ENCODE peak calls at places on chromosome 18, in nine cellular contexts. F is fibroblast of villous mesenchyme, Q is B cell, T is GM13977, U is dorsolateral prefrontal cortex, L is epithelial cell of esophagus, O is IMR-90, B is Calu3, A is left ventricle myocardium inferior. E is an unnamed sample.

GRCh38 chr18:77065221-77065981 is 67.2 kb downstream of the MBP start:
- DNase-seq in B (peak), L (peak), Q (peak), A (peak), F (peak), O (peak), U (no peak), T (no peak), E (no peak)

GRCh38 chr18:59268127-59268721 is 5.0 kb downstream of the RAX start:
- DNase-seq in O (no peak), F (no peak), A (no peak), B (no peak), T (peak), L (no peak), U (no peak), Q (no peak), E (no peak)

GRCh38 chr18:78561757-78562445 is 417.7 kb upstream of the SALL3 start:
- DNase-seq in Q (no peak), B (no peak), F (no peak), O (no peak), U (peak), A (no peak), L (no peak), T (no peak), E (no peak)

GRCh38 chr18:59696311-59697235 is 650 bp downstream of the CCBE1 start:
- DNase-seq in L (peak), T (no peak), A (peak), B (no peak), O (peak), U (no peak), Q (no peak), F (peak), E (peak)

GRCh38 chr18:34153711-34154110 is 71.0 kb downstream of the NOL4 start:
- DNase-seq in Q (no peak), L (no peak), F (peak), O (peak), B (peak), U (no peak), T (no peak), A (no peak), E (no peak)

GRCh38 chr18:26304511-26304910 is 78.3 kb downstream of the TAF4B start:
- DNase-seq in F (no peak), O (no peak), L (peak), A (no peak), T (no peak), U (no peak), Q (no peak), B (no peak), E (no peak)

GRCh38 chr18:34864836-34865497 is 154.9 kb downstream of the DTNA start:
- DNase-seq in F (no peak), Q (no peak), A (no peak), T (no peak), B (no peak), L (no peak), O (no peak), U (no peak), E (no peak)

GRCh38 chr18:49819768-49820662 is 6.7 kb upstream of the ACAA2 start:
- DNase-seq in Q (no peak), T (no peak), L (no peak), O (no peak), A (no peak), F (peak), U (no peak), B (no peak), E (no peak)

GRCh38 chr18:22694954-22695353 is 238.2 kb upstream of the RBBP8 start:
- DNase-seq in F (peak), T (no peak), Q (no peak), B (peak), A (peak), O (peak), U (no peak), L (peak), E (no peak)

GRCh38 chr18:24933345-24933744 is 418.6 kb downstream of the ZNF521 start:
- DNase-seq in L (no peak), T (no peak), U (no peak), F (no peak), A (no peak), O (no peak), B (no peak), Q (no peak), E (no peak)

GRCh38 chr18:28095041-28095440 is 81.9 kb downstream of the CDH2 start:
- DNase-seq in O (peak), T (no peak), A (no peak), Q (no peak), L (peak), U (no peak), F (no peak), B (no peak), E (no peak)

GRCh38 chr18:22639026-22639463 is 221.3 kb upstream of the CTAGE1 start:
- DNase-seq in F (peak), Q (no peak), A (no peak), T (no peak), U (no peak), B (no peak), L (peak), O (peak), E (no peak)

GRCh38 chr18:72541871-72542690 is 2.1 kb downstream of the CBLN2 start:
- DNase-seq in A (no peak), B (no peak), O (no peak), F (no peak), Q (no peak), T (peak), U (peak), L (peak), E (peak)

GRCh38 chr18:59093668-59094067 is 46.0 kb upstream of the SEC11C start:
- DNase-seq in B (no peak), A (no peak), Q (peak), T (no peak), F (no peak), O (no peak), U (no peak), L (no peak), E (no peak)

GRCh38 chr18:74834424-74835309 is 237.0 kb downstream of the ZNF407 start:
- DNase-seq in B (peak), A (no peak), Q (no peak), F (no peak), U (no peak), O (peak), T (no peak), L (peak), E (no peak)

GRCh38 chr18:9814431-9814830 is 71.3 kb upstream of the TXNDC2 start:
- DNase-seq in B (no peak), Q (no peak), A (no peak), T (no peak), O (peak), U (no peak), L (peak), F (peak), E (no peak)

GRCh38 chr18:23363865-23364570 is 89.1 kb upstream of the RIOK3 start:
- DNase-seq in U (no peak), B (no peak), L (no peak), F (no peak), T (no peak), Q (no peak), A (no peak), O (no peak), E (no peak)

GRCh38 chr18:76822510-76823165 is at the start of gene ZNF236:
- DNase-seq in F (peak), O (peak), B (peak), Q (peak), A (peak), U (peak), T (peak), L (peak), E (peak)

GRCh38 chr18:24373331-24373730 is 24.3 kb downstream of the OSBPL1A start:
- DNase-seq in F (no peak), Q (no peak), U (no peak), A (no peak), B (no peak), L (peak), T (no peak), O (peak), E (no peak)

GRCh38 chr18:59200787-59201186 is 19.2 kb upstream of the GRP start:
- DNase-seq in T (no peak), F (peak), Q (no peak), A (no peak), L (no peak), B (no peak), U (no peak), O (no peak), E (no peak)

GRCh38 chr18:4797286-4797685 is 342.2 kb upstream of the DLGAP1 start:
- DNase-seq in Q (no peak), F (no peak), O (no peak), U (no peak), B (no peak), T (no peak), A (no peak), L (no peak), E (no peak)

GRCh38 chr18:33123852-33124251 is 316.7 kb downstream of the CCDC178 start:
- DNase-seq in O (no peak), Q (no peak), L (no peak), F (no peak), A (no peak), T (no peak), U (no peak), B (no peak), E (no peak)

GRCh38 chr18:22494771-22495170 is 77.1 kb upstream of the CTAGE1 start:
- DNase-seq in T (no peak), A (no peak), B (no peak), L (peak), O (peak), Q (no peak), F (peak), U (no peak), E (no peak)

GRCh38 chr18:33751613-33752221 is 173.7 kb downstream of the ASXL3 start:
- DNase-seq in U (no peak), F (peak), A (no peak), L (peak), T (no peak), B (no peak), Q (no peak), O (peak), E (no peak)

GRCh38 chr18:44698518-44698917 is 17.8 kb downstream of the SETBP1 start:
- DNase-seq in U (no peak), A (no peak), B (no peak), O (no peak), T (no peak), L (no peak), Q (no peak), F (no peak), E (no peak)

GRCh38 chr18:71899707-71900483 is 644.2 kb downstream of the CBLN2 start:
- DNase-seq in O (no peak), T (no peak), Q (no peak), F (no peak), U (no peak), A (no peak), L (no peak), B (no peak), E (no peak)

GRCh38 chr18:5556317-5556974 is 12.6 kb upstream of the EPB41L3 start:
- DNase-seq in B (no peak), O (peak), L (no peak), F (no peak), A (no peak), T (no peak), U (no peak), Q (no peak), E (no peak)

GRCh38 chr18:59556265-59556664 is 141.0 kb downstream of the CCBE1 start:
- DNase-seq in L (peak), O (peak), U (no peak), T (no peak), F (peak), B (no peak), Q (no peak), A (no peak), E (no peak)

GRCh38 chr18:68041327-68041726 is 524.8 kb upstream of the DSEL start:
- DNase-seq in Q (no peak), U (no peak), B (no peak), T (no peak), A (no peak), O (peak), L (peak), F (no peak), E (no peak)

GRCh38 chr18:8870528-8870927 is 165.2 kb downstream of the MTCL1 start:
- DNase-seq in O (no peak), Q (no peak), A (no peak), T (no peak), U (no peak), L (peak), F (no peak), B (no peak), E (no peak)

GRCh38 chr18:55522011-55522410 is 66.0 kb downstream of the TCF4 start:
- DNase-seq in B (peak), Q (no peak), A (no peak), U (no peak), L (peak), F (peak), T (no peak), O (no peak), E (peak)
- TF ChIP-seq CTCF in B (peak), Q (peak), A (peak), U (peak), L (peak), F (peak), T (peak), O (peak), E (peak)

GRCh38 chr18:47730795-47731194 is 199.7 kb downstream of the SMAD2 start:
- DNase-seq in T (no peak), U (no peak), L (no peak), Q (no peak), O (peak), B (no peak), F (no peak), A (no peak), E (no peak)
- TF ChIP-seq CTCF in T (no peak), U (no peak), L (no peak), Q (no peak), O (no peak), B (no peak), F (no peak), A (no peak), E (no peak)

GRCh38 chr18:62880673-62881364 is 165.5 kb downstream of the PHLPP1 start:
- DNase-seq in F (no peak), Q (no peak), B (no peak), A (no peak), T (no peak), L (no peak), O (no peak), U (no peak), E (no peak)
- TF ChIP-seq CTCF in F (no peak), Q (no peak), B (no peak), A (no peak), T (no peak), L (no peak), O (no peak), U (no peak), E (no peak)

DNA sequence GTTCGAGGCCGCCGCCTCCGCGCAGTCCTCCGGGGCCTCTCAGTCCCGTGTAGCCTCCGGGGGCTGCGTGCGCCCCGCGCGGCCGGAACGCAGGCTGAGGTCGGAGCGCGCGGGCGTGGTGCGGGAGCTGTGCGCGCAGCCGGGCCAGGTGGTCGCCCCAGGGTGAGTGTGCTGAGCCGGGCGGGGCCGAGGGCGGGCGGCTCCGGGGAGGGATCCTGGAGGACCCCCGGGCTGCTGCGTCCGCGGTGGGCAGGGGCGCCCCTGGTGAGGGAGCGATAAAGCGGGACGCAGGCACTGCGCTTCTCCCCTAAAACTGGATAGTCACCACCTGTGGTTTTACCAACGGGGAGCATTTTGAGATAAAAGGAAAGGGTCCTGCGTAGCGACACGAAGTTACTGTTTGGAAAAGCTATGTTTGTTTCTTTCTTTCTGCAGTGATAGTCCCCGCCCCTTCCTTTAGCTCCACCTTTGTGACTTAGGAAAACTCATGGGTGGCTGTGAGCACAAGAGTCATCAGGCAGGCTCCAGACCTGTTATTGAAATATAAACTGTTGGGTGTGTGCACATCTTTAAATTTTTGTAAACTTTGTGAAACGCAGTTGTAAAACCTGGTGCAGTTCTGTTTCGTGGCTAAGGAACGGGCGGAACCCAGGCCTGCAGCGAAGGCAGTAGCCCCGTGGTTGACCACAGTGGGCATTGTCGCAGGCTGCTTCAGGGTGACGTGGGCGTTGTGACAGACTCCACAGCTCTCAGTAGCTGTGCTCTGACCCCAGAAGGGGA is 687 bp downstream of the CTDP1 start:
- DNase-seq in A (no peak), U (peak), L (peak), Q (no peak), O (peak), T (no peak), F (peak), B (peak), E (no peak)
- TF ChIP-seq CTCF in A (peak), U (no peak), L (no peak), Q (no peak), O (peak), T (no peak), F (no peak), B (no peak), E (peak)

GRCh38 chr18:12841070-12841469 is 43.0 kb downstream of the PTPN2 start:
- DNase-seq in F (no peak), A (no peak), U (no peak), Q (no peak), B (peak), T (no peak), L (peak), O (no peak), E (no peak)
- TF ChIP-seq CTCF in F (no peak), A (no peak), U (no peak), Q (no peak), B (no peak), T (no peak), L (peak), O (no peak), E (no peak)

GRCh38 chr18:53153281-53153680 is 813.3 kb downstream of the DCC start:
- DNase-seq in U (no peak), L (no peak), F (no peak), Q (no peak), B (no peak), A (no peak), T (peak), O (no peak), E (peak)
- TF ChIP-seq CTCF in U (no peak), L (no peak), F (no peak), Q (no peak), B (no peak), A (peak), T (peak), O (no peak), E (peak)

GRCh38 chr18:36355511-36355910 is 58.0 kb downstream of the FHOD3 start:
- DNase-seq in A (no peak), T (no peak), L (peak), F (no peak), Q (no peak), B (no peak), O (peak), U (no peak), E (no peak)

GRCh38 chr18:36350839-36351474 is 53.4 kb downstream of the FHOD3 start:
- DNase-seq in F (no peak), U (no peak), L (no peak), B (no peak), A (no peak), O (no peak), Q (no peak), T (no peak), E (no peak)

GRCh38 chr18:36358141-36358540 is 60.6 kb downstream of the FHOD3 start:
- DNase-seq in F (no peak), B (no peak), T (no peak), A (no peak), O (no peak), Q (no peak), U (no peak), L (no peak), E (no peak)

GRCh38 chr18:36352384-36352783 is 54.9 kb downstream of the FHOD3 start:
- DNase-seq in O (peak), L (peak), A (no peak), Q (no peak), F (peak), U (no peak), B (no peak), T (no peak), E (no peak)

GRCh38 chr18:36354989-36355388 is 57.5 kb downstream of the FHOD3 start:
- DNase-seq in F (no peak), T (no peak), U (no peak), Q (no peak), O (peak), L (peak), B (no peak), A (no peak), E (no peak)
- TF ChIP-seq CTCF in F (no peak), T (no peak), U (no peak), Q (no peak), O (no peak), L (no peak), B (no peak), A (no peak), E (no peak)

GRCh38 chr18:40956213-40956612 is 998.8 kb upstream of the PIK3C3 start:
- DNase-seq in Q (no peak), L (no peak), O (no peak), U (no peak), A (no peak), B (no peak), F (no peak), T (no peak), E (no peak)

GRCh38 chr18:40955351-40955750 is 999.7 kb upstream of the PIK3C3 start:
- DNase-seq in T (no peak), O (no peak), L (no peak), F (no peak), Q (no peak), A (no peak), U (no peak), B (no peak), E (no peak)

GRCh38 chr18:40962784-40963183 is 992.2 kb upstream of the PIK3C3 start:
- DNase-seq in U (no peak), F (no peak), O (peak), L (peak), Q (no peak), B (no peak), T (no peak), A (no peak), E (no peak)

GRCh38 chr18:40957533-40958070 is 997.4 kb upstream of the PIK3C3 start:
- DNase-seq in U (no peak), A (no peak), B (no peak), Q (no peak), F (no peak), L (no peak), T (no peak), O (peak), E (no peak)
- TF ChIP-seq CTCF in U (no peak), A (no peak), B (no peak), Q (no peak), F (no peak), L (peak), T (no peak), O (no peak), E (no peak)

GRCh38 chr18:3380384-3380961 is 69.5 kb upstream of the TGIF1 start:
- DNase-seq in U (no peak), O (peak), T (no peak), A (no peak), L (peak), B (peak), Q (no peak), F (peak), E (no peak)
- TF ChIP-seq CTCF in U (no peak), O (peak), T (no peak), A (no peak), L (no peak), B (no peak), Q (peak), F (peak), E (no peak)